ENCODE peak calls at places on chromosomes 3 and 15, in six cellular contexts. S is heart right ventricle; O is astrocyte; Q is ovary; Z is CD8-positive, alpha-beta T cell; N is ascending aorta. L is an unnamed sample. For H3K9me3, the result is how much of the 10 kb centered on the place peaks cover.

GRCh38 chr3:57659004-57659672 is 33.7 kb downstream of the DENND6A start:
- DNase-seq in O (no peak), Z (no peak), N (no peak), Q (no peak), S (no peak), L (no peak)

GRCh38 chr3:52087728-52088127 is 31.4 kb upstream of the DUSP7 start:
- DNase-seq in Q (no peak), N (no peak), Z (no peak), S (no peak), O (no peak), L (no peak)

GRCh38 chr3:75886971-75887526 is 101.7 kb upstream of the ZNF717 start:
- DNase-seq in S (no peak), Z (no peak), O (no peak), Q (no peak), N (no peak), L (no peak)

GRCh38 chr3:116408473-116408872 is 36.8 kb downstream of the LSAMP start:
- DNase-seq in O (no peak), Q (no peak), N (no peak), Z (no peak), S (no peak), L (no peak)

GRCh38 chr3:22491326-22491725 is 711.8 kb upstream of the UBE2E2 start:
- DNase-seq in S (no peak), N (no peak), O (no peak), Q (no peak), Z (no peak), L (no peak)

GRCh38 chr15:72850833-72851232 is 67.3 kb upstream of the ADPGK start:
- DNase-seq in S (no peak), Q (no peak), N (no peak), Z (no peak), O (no peak), L (no peak)

GRCh38 chr15:96234109-96234892 is 96.2 kb upstream of the NR2F2 start:
- DNase-seq in N (no peak), O (peak), S (no peak), Z (no peak), Q (peak), L (no peak)

GRCh38 chr3:184944221-184944620 is 132.3 kb downstream of the VPS8 start:
- DNase-seq in Q (no peak), N (no peak), O (no peak), Z (no peak), S (no peak), L (no peak)

GRCh38 chr15:52252781-52253180 is 42.8 kb downstream of the MYO5C start:
- DNase-seq in Z (no peak), S (no peak), O (peak), N (no peak), Q (no peak), L (no peak)

GRCh38 chr3:116863842-116864626 is 154.5 kb downstream of the TUSC7 start:
- DNase-seq in Q (no peak), S (no peak), N (no peak), Z (no peak), O (peak), L (no peak)

GRCh38 chr15:72983812-72984211 is 68.5 kb upstream of the NEO1 start:
- DNase-seq in S (no peak), Z (no peak), O (peak), Q (no peak), N (no peak), L (no peak)

GRCh38 chr3:107687182-107687581 is 164.4 kb downstream of the BBX start:
- DNase-seq in N (no peak), S (no peak), O (no peak), Z (no peak), Q (no peak), L (no peak)

GRCh38 chr3:63492464-63492863 is 160.0 kb upstream of the SNTN start:
- DNase-seq in N (no peak), O (no peak), Q (no peak), S (no peak), Z (no peak), L (no peak)

GRCh38 chr3:101848754-101849713 is at the start of gene NFKBIZ:
- DNase-seq in Z (peak), S (peak), Q (peak), O (peak), N (peak), L (peak)

GRCh38 chr15:78366342-78366741 is 26.2 kb downstream of the CRABP1 start:
- DNase-seq in Z (no peak), N (no peak), Q (no peak), O (no peak), S (no peak), L (no peak)

GRCh38 chr3:126023390-126023789 is 54.4 kb downstream of the ROPN1B start:
- DNase-seq in Q (no peak), Z (no peak), S (no peak), N (no peak), O (no peak), L (no peak)

GRCh38 chr3:121436641-121437040 is 109.1 kb downstream of the POLQ start:
- DNase-seq in Q (no peak), Z (no peak), O (no peak), S (no peak), N (no peak), L (no peak)

GRCh38 chr15:79593119-79593869 is 161.2 kb downstream of the MINAR1 start:
- DNase-seq in Q (no peak), N (no peak), S (no peak), Z (no peak), O (no peak), L (no peak)

GRCh38 chr3:13141991-13142412 is 68.8 kb upstream of the IQSEC1 start:
- DNase-seq in Z (no peak), N (no peak), Q (peak), S (peak), O (peak), L (peak)

GRCh38 chr15:24954783-24955548 is at the start of the genes SNRPN and SNURF:
- DNase-seq in O (peak), Q (peak), N (peak), S (peak), Z (peak), L (peak)

GRCh38 chr3:4588410-4588809 is 95.3 kb downstream of the ITPR1 start:
- DNase-seq in O (peak), Z (no peak), Q (no peak), N (no peak), S (no peak), L (no peak)

GRCh38 chr15:90400759-90401314 is 12.8 kb downstream of the IQGAP1 start:
- DNase-seq in O (peak), Z (peak), N (peak), Q (peak), S (peak), L (peak)

GRCh38 chr3:64353256-64353655 is 128.0 kb upstream of the PRICKLE2 start:
- DNase-seq in Z (no peak), S (no peak), N (no peak), Q (no peak), O (peak), L (no peak)

GRCh38 chr15:62472616-62473299 is 307.7 kb upstream of the C2CD4B start:
- DNase-seq in N (no peak), Q (no peak), Z (no peak), S (peak), O (no peak), L (no peak)

GRCh38 chr3:128629936-128630335 is 20.7 kb downstream of the RPN1 start:
- DNase-seq in Q (no peak), S (no peak), O (no peak), Z (no peak), N (no peak), L (no peak)

GRCh38 chr15:96285715-96286367 is 44.7 kb upstream of the NR2F2 start:
- DNase-seq in Q (peak), Z (no peak), O (no peak), N (no peak), S (peak), L (no peak)

GRCh38 chr15:62649793-62650420 is 392.6 kb upstream of the TPM1 start:
- DNase-seq in O (peak), S (peak), Q (no peak), Z (no peak), N (no peak), L (no peak)

GRCh38 chr3:191388823-191389222 is 58.5 kb upstream of the UTS2B start:
- DNase-seq in O (no peak), Z (no peak), Q (no peak), S (no peak), N (no peak), L (no peak)
- TF ChIP-seq CTCF in O (peak), Z (no peak), Q (no peak), S (peak), N (no peak), L (no peak)

GRCh38 chr15:67093146-67093874 is 27.9 kb downstream of the SMAD3 start:
- DNase-seq in Z (no peak), Q (no peak), O (no peak), N (no peak), S (no peak), L (no peak)

GRCh38 chr15:67091073-67091965 is 25.9 kb downstream of the SMAD3 start:
- DNase-seq in Z (peak), N (no peak), O (peak), Q (peak), S (peak), L (peak)

GRCh38 chr15:67092726-67093125 is 27.3 kb downstream of the SMAD3 start:
- DNase-seq in S (no peak), N (no peak), Z (no peak), Q (no peak), O (no peak), L (no peak)

GRCh38 chr15:67090297-67091072 is 25.1 kb downstream of the SMAD3 start:
- DNase-seq in Z (no peak), O (no peak), N (no peak), Q (no peak), S (no peak), L (no peak)

DNA sequence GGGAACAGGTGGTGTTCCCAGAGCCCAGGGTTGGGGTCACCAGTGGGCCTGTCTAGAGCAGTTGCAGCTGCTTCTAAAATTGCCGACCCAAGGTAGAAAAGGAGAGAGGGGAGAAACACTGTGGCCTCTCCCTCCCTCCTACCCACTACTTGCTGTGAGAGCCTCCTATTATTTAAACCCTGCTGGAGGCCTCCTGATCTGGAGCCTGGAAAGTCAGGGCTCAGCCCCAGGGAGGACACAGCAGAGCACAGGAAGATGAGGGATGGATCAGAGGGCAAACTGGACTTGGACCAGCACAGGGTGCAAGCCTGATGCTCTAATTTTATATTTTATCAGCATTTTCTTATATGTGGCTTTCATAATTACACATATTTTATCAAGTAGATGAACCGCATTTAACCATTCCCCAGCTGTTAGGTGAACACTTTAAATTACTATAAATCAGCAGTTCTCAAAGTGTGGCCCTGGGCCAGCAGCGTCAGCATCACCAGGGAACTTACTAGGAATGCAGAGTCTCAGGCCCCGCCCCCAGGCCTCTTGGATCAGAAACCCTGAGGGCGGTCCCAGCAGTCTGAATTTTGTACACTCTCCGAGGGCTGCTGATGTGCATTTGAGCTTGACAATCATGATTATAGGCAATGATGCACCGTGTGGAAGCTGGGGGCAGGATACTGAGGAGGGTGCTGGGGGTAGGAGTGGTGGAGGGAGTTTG is 26.7 kb downstream of the SMAD3 start:
- DNase-seq in O (no peak), Z (no peak), N (no peak), S (no peak), Q (no peak), L (no peak)
- H3K27ac ChIP-seq in O (peak), Z (no peak), N (peak), S (no peak), Q (no peak), L (peak)

DNA sequence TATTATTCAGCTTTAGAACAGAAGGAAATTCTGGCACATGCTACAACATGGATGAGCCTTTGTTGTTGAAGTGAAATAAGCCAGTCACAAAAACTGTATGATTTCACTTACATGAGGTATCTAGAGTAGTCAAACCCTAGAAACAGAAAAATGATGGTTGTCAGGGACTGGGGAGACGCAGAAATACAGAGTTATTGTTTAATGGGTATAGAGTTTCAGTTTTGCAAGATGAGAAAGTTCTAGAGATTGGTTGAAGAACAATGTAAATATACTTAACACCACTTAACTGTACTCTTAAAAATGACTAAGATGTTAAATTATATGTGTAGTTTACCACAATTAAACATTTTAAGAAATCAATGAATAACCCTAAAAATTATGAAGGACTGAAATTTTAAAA is 15.8 kb downstream of the SPTSSB start:
- DNase-seq in N (no peak), O (no peak), Z (no peak), Q (no peak), S (no peak), L (no peak)
- H3K9me3 ChIP-seq in N (under half), O (under half), Z (under half), Q (under half), S (under half), L (under half)

GRCh38 chr3:36923981-36924747 is 20.7 kb downstream of the TRANK1 start:
- DNase-seq in N (no peak), O (no peak), Z (no peak), Q (no peak), S (no peak), L (no peak)

GRCh38 chr3:36924748-36925521 is 19.9 kb downstream of the TRANK1 start:
- DNase-seq in Z (no peak), Q (no peak), N (no peak), S (no peak), O (no peak), L (no peak)

GRCh38 chr3:36926292-36926897 is 18.5 kb downstream of the TRANK1 start:
- DNase-seq in Z (no peak), O (no peak), Q (no peak), S (no peak), N (no peak), L (no peak)

GRCh38 chr3:36920884-36921567 is 23.8 kb downstream of the TRANK1 start:
- DNase-seq in Q (no peak), O (no peak), S (no peak), N (no peak), Z (no peak), L (no peak)

DNA sequence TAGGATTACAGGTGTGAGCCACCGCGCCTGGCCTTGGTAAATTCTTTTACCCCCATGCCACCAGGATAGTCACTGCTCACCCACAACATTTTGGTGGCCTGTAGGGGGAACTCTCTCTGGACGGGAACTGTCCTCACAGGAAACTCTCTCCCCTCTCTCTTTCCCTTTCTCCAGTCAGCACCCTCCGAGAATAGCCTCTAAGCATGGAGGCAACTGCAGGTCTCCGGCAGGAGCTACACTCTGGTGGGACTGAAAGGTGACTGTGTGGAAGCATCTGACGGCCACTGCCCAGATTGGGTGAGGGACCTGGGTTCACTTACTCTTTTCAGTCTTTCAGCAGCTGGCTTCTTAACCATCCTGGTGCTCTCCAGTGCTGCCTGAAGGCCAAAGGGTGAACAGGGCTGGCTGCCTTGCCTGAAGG is 21.3 kb downstream of the TRANK1 start:
- DNase-seq in N (no peak), S (no peak), O (no peak), Q (no peak), Z (no peak), L (no peak)
- TF ChIP-seq CTCF in N (no peak), S (peak), O (no peak), Q (no peak), Z (no peak), L (no peak)

DNA sequence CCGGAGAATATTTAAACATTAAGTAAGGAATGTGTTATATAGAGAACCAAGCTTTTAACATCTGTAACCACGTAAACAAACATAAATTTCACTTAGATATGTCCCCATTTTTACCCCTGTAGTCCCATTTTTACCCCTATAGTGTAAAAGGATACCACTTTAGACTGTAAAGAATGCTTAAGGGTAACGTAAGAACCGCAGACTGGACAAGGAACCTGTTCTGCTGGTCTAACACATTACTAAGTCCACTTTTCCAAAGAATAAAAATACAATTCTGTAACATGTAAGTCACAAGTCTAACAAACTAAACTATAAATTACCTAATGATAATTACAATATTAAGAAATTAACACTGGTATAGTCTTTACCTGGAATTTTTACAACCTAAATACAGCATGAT is 2.9 kb downstream of the SLC12A6 start:
- DNase-seq in O (no peak), Z (no peak), S (no peak), N (no peak), Q (no peak), L (no peak)
- H3K27ac ChIP-seq in O (no peak), Z (peak), S (no peak), N (peak), Q (no peak), L (peak)

DNA sequence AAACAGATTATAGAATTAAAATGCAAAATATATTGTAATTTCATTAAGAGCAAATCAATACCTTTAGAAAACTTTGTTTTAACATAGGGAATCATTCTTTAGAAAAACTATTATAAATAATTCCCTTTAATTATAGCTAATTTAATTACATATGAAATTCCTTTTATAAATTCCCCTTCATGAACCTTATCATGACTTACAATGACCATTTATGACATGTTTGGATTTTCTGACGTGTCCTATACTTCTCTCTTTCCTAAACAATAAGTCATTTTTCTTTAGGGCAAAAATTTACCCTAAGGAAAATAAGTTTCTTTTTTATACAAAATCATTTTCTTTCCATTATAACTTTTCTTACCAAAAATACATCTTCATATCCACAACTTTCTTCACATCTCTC is 37.8 kb downstream of the PRR20G start:
- DNase-seq in O (no peak), N (no peak), Z (no peak), S (no peak), Q (no peak), L (no peak)
- H3K9me3 ChIP-seq in O (under half), N (under half), Z (under half), S (under half), Q (under half), L (under half)

DNA sequence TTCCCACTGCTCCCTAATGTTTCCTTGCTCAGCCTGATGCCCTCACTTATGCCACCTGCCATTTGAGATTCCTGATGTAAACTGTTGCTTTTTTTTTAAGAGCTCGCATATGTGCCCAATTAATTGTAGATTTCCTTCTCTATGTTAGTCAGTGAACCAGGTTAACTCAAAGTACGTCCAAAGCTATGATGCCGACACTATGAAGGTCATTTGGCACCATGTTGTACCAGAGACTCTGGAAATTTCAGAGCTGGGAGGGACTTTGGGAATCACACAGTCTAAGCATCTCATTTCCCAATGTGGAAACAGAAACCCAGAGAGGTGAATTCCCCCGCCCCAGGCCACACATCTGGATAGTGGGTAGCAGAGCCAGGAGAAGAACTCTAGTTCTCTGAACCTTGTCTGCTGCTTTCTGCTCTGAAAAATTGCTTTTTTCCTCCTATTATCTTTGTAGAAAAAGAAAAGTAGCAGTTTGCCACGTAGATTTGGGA is 38.5 kb upstream of the TNFAIP8L3 start:
- DNase-seq in S (no peak), Q (no peak), O (no peak), Z (no peak), N (no peak), L (no peak)
- TF ChIP-seq CTCF in S (no peak), Q (no peak), O (no peak), Z (no peak), N (no peak), L (no peak)

GRCh38 chr3:112303811-112304325 is 9.9 kb upstream of the SLC9C1 start:
- DNase-seq in Q (no peak), Z (peak), O (peak), N (no peak), S (no peak), L (no peak)

GRCh38 chr3:112302061-112302830 is 8.2 kb upstream of the SLC9C1 start:
- DNase-seq in N (no peak), Q (no peak), S (no peak), Z (no peak), O (no peak), L (no peak)

GRCh38 chr3:112306825-112307224 is 12.8 kb upstream of the SLC9C1 start:
- DNase-seq in Z (no peak), N (no peak), Q (no peak), O (no peak), S (no peak), L (no peak)

GRCh38 chr3:112302881-112303761 is 9.1 kb upstream of the SLC9C1 start:
- DNase-seq in N (no peak), O (peak), Q (no peak), Z (no peak), S (no peak), L (no peak)

DNA sequence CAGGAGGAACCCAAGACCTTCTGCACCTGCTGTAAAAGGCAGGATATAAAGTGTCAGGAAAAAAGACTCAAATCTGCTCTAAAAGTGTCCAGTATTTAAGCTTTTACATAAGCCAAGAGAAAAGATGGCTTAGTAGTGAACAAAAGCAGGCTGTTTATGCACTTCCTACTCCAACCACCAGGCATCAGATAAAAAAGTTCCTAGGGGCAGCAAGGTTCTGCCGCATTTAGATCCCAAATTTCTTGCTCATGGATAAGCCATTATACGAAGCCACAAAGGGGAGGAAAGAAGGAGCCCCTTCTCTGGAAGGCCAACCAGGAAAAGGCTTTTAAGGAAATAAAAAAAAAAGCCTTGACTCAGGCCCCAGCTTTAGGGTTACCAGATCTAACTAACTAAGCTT is 10.6 kb upstream of the SLC9C1 start:
- DNase-seq in S (no peak), N (no peak), Z (no peak), O (peak), Q (no peak), L (no peak)
- H3K27ac ChIP-seq in S (no peak), N (no peak), Z (no peak), O (no peak), Q (no peak), L (no peak)